ENCODE peak calls at places on chromosome 13, in six cellular contexts. V is uterus; K is activated T-cell treated with anti-CD3 and anti-CD28 coated beads, Interleukin-2, amount 50 U/mL, for 4 hours; I is effector memory CD4-positive, alpha-beta T cell; H is GDM1; G is activated naive CD8-positive, alpha-beta T cell treated with anti-CD3 and anti-CD28 coated beads, Interleukin-2, amount 50 U/mL, for 24 hours. S is an unnamed sample.

GRCh38 chr13:33940898-33941297 is 122.9 kb downstream of the RFC3 start:
- DNase-seq in V (no peak), K (no peak), I (no peak), H (no peak), G (no peak), S (no peak)

GRCh38 chr13:67128148-67128547 is 102.0 kb downstream of the PCDH9 start:
- DNase-seq in V (no peak), K (no peak), I (no peak), H (no peak), G (no peak), S (no peak)

GRCh38 chr13:101382086-101382485 is 34.2 kb downstream of the NALCN start:
- DNase-seq in V (no peak), K (no peak), I (no peak), H (no peak), G (no peak), S (no peak)

GRCh38 chr13:25770601-25771000 is 281.2 kb downstream of the SHISA2 start:
- DNase-seq in V (no peak), K (no peak), I (no peak), H (no peak), G (no peak), S (no peak)

GRCh38 chr13:80050252-80050651 is 290.7 kb downstream of the SPRY2 start:
- DNase-seq in V (no peak), K (no peak), I (no peak), H (no peak), G (no peak), S (no peak)

GRCh38 chr13:95571941-95572340 is 19.4 kb downstream of the CLDN10 start:
- DNase-seq in V (no peak), K (no peak), I (no peak), H (no peak), G (no peak), S (no peak)

GRCh38 chr13:113407531-113408393 is 43.8 kb upstream of the GRTP1 start:
- DNase-seq in V (no peak), K (no peak), I (no peak), H (no peak), G (no peak), S (no peak)

GRCh38 chr13:40776232-40776631 is 5.2 kb upstream of the MRPS31 start:
- DNase-seq in V (no peak), K (no peak), I (no peak), H (no peak), G (no peak), S (no peak)

GRCh38 chr13:36297600-36298338 is at the start of gene CCDC169:
- DNase-seq in V (peak), K (peak), I (peak), H (peak), G (peak), S (peak)

GRCh38 chr13:59157181-59157580 is 1006.5 kb downstream of the DIAPH3 start:
- DNase-seq in V (no peak), K (no peak), I (no peak), H (no peak), G (no peak), S (no peak)

GRCh38 chr13:52862358-52863206 is 14.1 kb upstream of the PCDH8 start:
- DNase-seq in V (no peak), K (no peak), I (no peak), H (peak), G (peak), S (no peak)

GRCh38 chr13:33721719-33722118 is 96.2 kb upstream of the RFC3 start:
- DNase-seq in V (no peak), K (no peak), I (no peak), H (no peak), G (no peak), S (no peak)